ENCODE peak calls at places on chromosomes 13 and 19, in eight cellular contexts. One of them, this sample, is unnamed. For H3K9me3, the result is how much of the 10 kb centered on the place peaks cover.

GRCh38 chr13:33728271-33729037 is 89.5 kb upstream of the RFC3 start:
- DNase-seq in HCT116: no peak
- DNase-seq in PC-3: peak
- DNase-seq in OCI-LY7: peak
- DNase-seq in hepatocyte: no peak
- DNase-seq in neural progenitor cell: no peak
- DNase-seq in SK-N-SH: no peak
- DNase-seq in MM.1S: peak
- DNase-seq in this sample: peak

GRCh38 chr19:7987084-7987768 is 18.2 kb downstream of the ELAVL1 start:
- DNase-seq in HCT116: no peak
- DNase-seq in PC-3: peak
- DNase-seq in OCI-LY7: no peak
- DNase-seq in hepatocyte: no peak
- DNase-seq in neural progenitor cell: no peak
- DNase-seq in SK-N-SH: no peak
- DNase-seq in MM.1S: no peak
- DNase-seq in this sample: no peak

GRCh38 chr13:100019780-100020356 is 38.3 kb downstream of the ZIC2 start:
- DNase-seq in HCT116: no peak
- DNase-seq in PC-3: no peak
- DNase-seq in OCI-LY7: no peak
- DNase-seq in hepatocyte: no peak
- DNase-seq in neural progenitor cell: no peak
- DNase-seq in SK-N-SH: no peak
- DNase-seq in MM.1S: no peak
- DNase-seq in this sample: no peak

GRCh38 chr13:32175307-32175706 is 139.9 kb downstream of the ZAR1L start:
- DNase-seq in HCT116: no peak
- DNase-seq in PC-3: no peak
- DNase-seq in OCI-LY7: no peak
- DNase-seq in hepatocyte: no peak
- DNase-seq in neural progenitor cell: no peak
- DNase-seq in SK-N-SH: no peak
- DNase-seq in MM.1S: no peak
- DNase-seq in this sample: no peak

GRCh38 chr13:110985570-110985969 is 70.7 kb upstream of the ANKRD10 start:
- DNase-seq in HCT116: no peak
- DNase-seq in PC-3: no peak
- DNase-seq in OCI-LY7: no peak
- DNase-seq in hepatocyte: no peak
- DNase-seq in neural progenitor cell: no peak
- DNase-seq in SK-N-SH: no peak
- DNase-seq in MM.1S: no peak
- DNase-seq in this sample: peak

GRCh38 chr19:29630661-29631060 is 24.6 kb downstream of the POP4 start:
- DNase-seq in HCT116: no peak
- DNase-seq in PC-3: no peak
- DNase-seq in OCI-LY7: no peak
- DNase-seq in hepatocyte: no peak
- DNase-seq in neural progenitor cell: no peak
- DNase-seq in SK-N-SH: peak
- DNase-seq in MM.1S: no peak
- DNase-seq in this sample: peak

GRCh38 chr19:27746691-27747380 is 1466.1 kb downstream of the UQCRFS1 start:
- DNase-seq in HCT116: no peak
- DNase-seq in PC-3: peak
- DNase-seq in OCI-LY7: no peak
- DNase-seq in hepatocyte: no peak
- DNase-seq in neural progenitor cell: peak
- DNase-seq in SK-N-SH: peak
- DNase-seq in MM.1S: peak
- DNase-seq in this sample: peak

GRCh38 chr13:101150998-101151397 is 265.3 kb downstream of the NALCN start:
- DNase-seq in HCT116: no peak
- DNase-seq in PC-3: no peak
- DNase-seq in OCI-LY7: no peak
- DNase-seq in hepatocyte: peak
- DNase-seq in neural progenitor cell: peak
- DNase-seq in SK-N-SH: peak
- DNase-seq in MM.1S: no peak
- DNase-seq in this sample: peak

GRCh38 chr19:51009061-51009891 is 7.9 kb upstream of the KLK8 start:
- DNase-seq in HCT116: no peak
- DNase-seq in PC-3: no peak
- DNase-seq in OCI-LY7: no peak
- DNase-seq in hepatocyte: no peak
- DNase-seq in neural progenitor cell: no peak
- DNase-seq in SK-N-SH: peak
- DNase-seq in MM.1S: no peak
- DNase-seq in this sample: no peak

GRCh38 chr13:74629985-74630384 is 495.8 kb upstream of the KLF12 start:
- DNase-seq in HCT116: no peak
- DNase-seq in PC-3: no peak
- DNase-seq in OCI-LY7: no peak
- DNase-seq in hepatocyte: no peak
- DNase-seq in neural progenitor cell: no peak
- DNase-seq in SK-N-SH: no peak
- DNase-seq in MM.1S: no peak
- DNase-seq in this sample: peak

GRCh38 chr13:23899555-23899954 is 2.3 kb upstream of the C1QTNF9B start:
- DNase-seq in HCT116: no peak
- DNase-seq in PC-3: peak
- DNase-seq in OCI-LY7: peak
- DNase-seq in hepatocyte: peak
- DNase-seq in neural progenitor cell: peak
- DNase-seq in SK-N-SH: peak
- DNase-seq in MM.1S: peak
- DNase-seq in this sample: peak

GRCh38 chr13:73198888-73199497 is 140.2 kb downstream of the KLF5 start:
- DNase-seq in HCT116: no peak
- DNase-seq in PC-3: no peak
- DNase-seq in OCI-LY7: no peak
- DNase-seq in hepatocyte: no peak
- DNase-seq in neural progenitor cell: no peak
- DNase-seq in SK-N-SH: no peak
- DNase-seq in MM.1S: no peak
- DNase-seq in this sample: no peak

GRCh38 chr13:110129076-110129475 is 177.9 kb downstream of the COL4A1 start:
- DNase-seq in HCT116: no peak
- DNase-seq in PC-3: no peak
- DNase-seq in OCI-LY7: no peak
- DNase-seq in hepatocyte: no peak
- DNase-seq in neural progenitor cell: no peak
- DNase-seq in SK-N-SH: no peak
- DNase-seq in MM.1S: no peak
- DNase-seq in this sample: no peak

GRCh38 chr13:35554972-35555623 is 78.6 kb upstream of the MAB21L1 start:
- DNase-seq in HCT116: no peak
- DNase-seq in PC-3: peak
- DNase-seq in OCI-LY7: no peak
- DNase-seq in hepatocyte: no peak
- DNase-seq in neural progenitor cell: no peak
- DNase-seq in SK-N-SH: no peak
- DNase-seq in MM.1S: no peak
- DNase-seq in this sample: peak

GRCh38 chr13:107834717-107835116 is 380.6 kb downstream of the LIG4 start:
- DNase-seq in HCT116: no peak
- DNase-seq in PC-3: no peak
- DNase-seq in OCI-LY7: no peak
- DNase-seq in hepatocyte: no peak
- DNase-seq in neural progenitor cell: no peak
- DNase-seq in SK-N-SH: no peak
- DNase-seq in MM.1S: no peak
- DNase-seq in this sample: peak

GRCh38 chr13:106507560-106508274 is 27.7 kb downstream of the EFNB2 start:
- DNase-seq in HCT116: no peak
- DNase-seq in PC-3: peak
- DNase-seq in OCI-LY7: no peak
- DNase-seq in hepatocyte: peak
- DNase-seq in neural progenitor cell: peak
- DNase-seq in SK-N-SH: no peak
- DNase-seq in MM.1S: no peak
- DNase-seq in this sample: peak
- H3K27ac ChIP-seq in HCT116: peak
- H3K27ac ChIP-seq in PC-3: peak
- H3K27ac ChIP-seq in OCI-LY7: no peak
- H3K27ac ChIP-seq in hepatocyte: peak
- H3K27ac ChIP-seq in neural progenitor cell: peak
- H3K27ac ChIP-seq in SK-N-SH: no peak
- H3K27ac ChIP-seq in MM.1S: no peak
- H3K27ac ChIP-seq in this sample: peak

DNA sequence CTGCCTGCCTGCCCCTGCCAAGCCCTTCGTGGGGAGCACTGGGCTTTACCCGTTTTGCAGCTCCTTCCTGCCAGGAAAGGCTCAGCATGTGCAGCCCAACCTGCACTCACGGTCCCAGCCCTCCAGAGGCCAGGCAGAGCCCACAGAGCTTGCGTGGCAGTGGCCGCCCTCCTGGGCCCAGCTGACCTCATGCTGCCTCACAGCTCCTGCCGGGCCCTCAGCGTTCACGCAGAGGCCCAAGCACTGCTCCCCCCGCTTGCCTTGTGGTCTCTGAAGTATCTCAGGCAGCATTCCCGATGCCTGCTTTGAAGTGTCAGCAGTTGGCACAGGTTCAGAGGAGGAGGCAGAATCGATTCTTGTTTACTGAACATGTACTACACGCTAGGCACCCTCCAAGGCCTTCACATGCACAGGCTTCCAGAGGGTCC is 32.5 kb downstream of the CAPN12 start:
- DNase-seq in HCT116: no peak
- DNase-seq in PC-3: no peak
- DNase-seq in OCI-LY7: no peak
- DNase-seq in hepatocyte: no peak
- DNase-seq in neural progenitor cell: no peak
- DNase-seq in SK-N-SH: no peak
- DNase-seq in MM.1S: no peak
- DNase-seq in this sample: peak
- H3K9me3 ChIP-seq in HCT116: under half
- H3K9me3 ChIP-seq in PC-3: under half
- H3K9me3 ChIP-seq in OCI-LY7: under half
- H3K9me3 ChIP-seq in hepatocyte: under half
- H3K9me3 ChIP-seq in neural progenitor cell: under half
- H3K9me3 ChIP-seq in SK-N-SH: under half
- H3K9me3 ChIP-seq in MM.1S: under half
- H3K9me3 ChIP-seq in this sample: under half

GRCh38 chr13:21069561-21070004 is 8.2 kb upstream of the LATS2 start:
- DNase-seq in HCT116: no peak
- DNase-seq in PC-3: peak
- DNase-seq in OCI-LY7: no peak
- DNase-seq in hepatocyte: peak
- DNase-seq in neural progenitor cell: no peak
- DNase-seq in SK-N-SH: no peak
- DNase-seq in MM.1S: no peak
- DNase-seq in this sample: peak
- TF ChIP-seq EZH2phosphoT487 in HCT116: no peak
- TF ChIP-seq EZH2phosphoT487 in PC-3: no peak
- TF ChIP-seq EZH2phosphoT487 in OCI-LY7: no peak
- TF ChIP-seq EZH2phosphoT487 in hepatocyte: no peak
- TF ChIP-seq EZH2phosphoT487 in neural progenitor cell: no peak
- TF ChIP-seq EZH2phosphoT487 in SK-N-SH: no peak
- TF ChIP-seq EZH2phosphoT487 in MM.1S: no peak
- TF ChIP-seq EZH2phosphoT487 in this sample: peak

DNA sequence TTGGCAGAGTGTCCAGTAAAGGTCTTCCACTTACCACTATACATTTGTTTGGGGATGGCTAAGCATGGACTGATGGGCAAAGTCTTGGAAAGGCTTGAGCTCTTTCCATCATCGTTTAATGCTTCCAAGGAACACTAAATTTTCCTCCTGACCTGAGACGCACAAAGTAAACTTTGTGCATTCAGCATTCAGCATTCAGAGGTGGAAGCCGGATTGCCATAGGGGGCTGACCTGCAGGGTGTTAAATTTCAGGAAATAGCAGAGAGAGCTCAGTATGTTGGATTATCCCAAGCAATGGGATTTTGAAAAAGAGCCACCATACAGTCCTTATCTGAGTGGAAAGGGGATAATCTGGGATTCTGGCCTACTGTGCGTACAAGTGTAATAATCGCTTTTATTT is 14.0 kb downstream of the ZNF552 start:
- DNase-seq in HCT116: no peak
- DNase-seq in PC-3: no peak
- DNase-seq in OCI-LY7: no peak
- DNase-seq in hepatocyte: no peak
- DNase-seq in neural progenitor cell: peak
- DNase-seq in SK-N-SH: no peak
- DNase-seq in MM.1S: no peak
- DNase-seq in this sample: no peak
- H3K27ac ChIP-seq in HCT116: no peak
- H3K27ac ChIP-seq in PC-3: no peak
- H3K27ac ChIP-seq in OCI-LY7: no peak
- H3K27ac ChIP-seq in hepatocyte: no peak
- H3K27ac ChIP-seq in neural progenitor cell: peak
- H3K27ac ChIP-seq in SK-N-SH: no peak
- H3K27ac ChIP-seq in MM.1S: no peak
- H3K27ac ChIP-seq in this sample: no peak

GRCh38 chr13:19161308-19161707 is 20.3 kb downstream of the TUBA3C start:
- DNase-seq in HCT116: no peak
- DNase-seq in PC-3: no peak
- DNase-seq in OCI-LY7: no peak
- DNase-seq in hepatocyte: no peak
- DNase-seq in neural progenitor cell: no peak
- DNase-seq in SK-N-SH: no peak
- DNase-seq in MM.1S: no peak
- DNase-seq in this sample: no peak
- H3K9me3 ChIP-seq in HCT116: under half
- H3K9me3 ChIP-seq in PC-3: under half
- H3K9me3 ChIP-seq in OCI-LY7: under half
- H3K9me3 ChIP-seq in hepatocyte: under half
- H3K9me3 ChIP-seq in neural progenitor cell: under half
- H3K9me3 ChIP-seq in SK-N-SH: under half
- H3K9me3 ChIP-seq in MM.1S: under half
- H3K9me3 ChIP-seq in this sample: under half

GRCh38 chr13:81382236-81382635 is 1041.3 kb upstream of the SPRY2 start:
- DNase-seq in HCT116: no peak
- DNase-seq in PC-3: no peak
- DNase-seq in OCI-LY7: no peak
- DNase-seq in hepatocyte: no peak
- DNase-seq in neural progenitor cell: peak
- DNase-seq in SK-N-SH: no peak
- DNase-seq in MM.1S: no peak
- DNase-seq in this sample: no peak
- TF ChIP-seq EZH2phosphoT487 in HCT116: no peak
- TF ChIP-seq EZH2phosphoT487 in PC-3: no peak
- TF ChIP-seq EZH2phosphoT487 in OCI-LY7: no peak
- TF ChIP-seq EZH2phosphoT487 in hepatocyte: no peak
- TF ChIP-seq EZH2phosphoT487 in neural progenitor cell: no peak
- TF ChIP-seq EZH2phosphoT487 in SK-N-SH: no peak
- TF ChIP-seq EZH2phosphoT487 in MM.1S: no peak
- TF ChIP-seq EZH2phosphoT487 in this sample: no peak

This sample was measured in GM23248.